ENCODE peak calls at places on chromosome 10, in six cellular contexts. F is osteocyte, R is NCI-H1092 treated with DMSO at 0.1 percent for 48 hours, D is neural crest cell, I is HuH-7, J is foreskin keratinocyte. S is an unnamed sample.

GRCh38 chr10:30865141-30865926 is 166.3 kb downstream of the ZNF438 start:
- DNase-seq in R (no peak), I (no peak), J (no peak), D (no peak), F (no peak), S (no peak)

GRCh38 chr10:132904814-132905649 is 37.3 kb downstream of the CFAP46 start:
- DNase-seq in I (no peak), R (no peak), J (no peak), F (no peak), D (no peak), S (no peak)

GRCh38 chr10:7184660-7185366 is 226.0 kb downstream of the SFMBT2 start:
- DNase-seq in J (no peak), I (no peak), F (no peak), D (no peak), R (no peak), S (no peak)

GRCh38 chr10:110175406-110175805 is 32.0 kb upstream of the MXI1 start:
- DNase-seq in R (no peak), D (no peak), J (peak), F (peak), I (no peak), S (no peak)

GRCh38 chr10:77974396-77975074 is 48.0 kb upstream of the DLG5 start:
- DNase-seq in R (no peak), D (peak), J (peak), F (no peak), I (peak), S (no peak)

GRCh38 chr10:49488056-49488455 is 50.9 kb downstream of the ERCC6 start:
- DNase-seq in J (no peak), I (peak), D (no peak), F (no peak), R (peak), S (no peak)

GRCh38 chr10:23457632-23458417 is 18.9 kb downstream of the OTUD1 start:
- DNase-seq in R (no peak), D (no peak), F (no peak), J (no peak), I (no peak), S (no peak)

GRCh38 chr10:36171546-36171945 is 529.5 kb upstream of the FZD8 start:
- DNase-seq in F (no peak), D (no peak), J (no peak), R (no peak), I (no peak), S (no peak)

GRCh38 chr10:119713744-119714483 is 11.9 kb upstream of the INPP5F start:
- DNase-seq in D (no peak), R (no peak), J (no peak), I (no peak), F (no peak), S (no peak)

GRCh38 chr10:60948871-60949270 is 4.9 kb upstream of the RHOBTB1 start:
- DNase-seq in F (no peak), I (no peak), D (no peak), J (no peak), R (no peak), S (no peak)

GRCh38 chr10:132563485-132564248 is 26.1 kb downstream of the INPP5A start:
- DNase-seq in F (peak), R (no peak), I (no peak), D (no peak), J (no peak), S (no peak)

S was measured in NCI-H524.